ENCODE peak calls at places on chromosome 16, in eight cellular contexts. B, Z, K, R, I, U, A and H are unnamed samples.

GRCh38 chr16:278863-279366 is 1.5 kb upstream of the ARHGDIG start:
- DNase-seq in U (no peak), K (no peak), I (no peak), R (peak), B (no peak), A (no peak), Z (peak), H (no peak)

GRCh38 chr16:84751947-84752346 is 52.1 kb downstream of the USP10 start:
- DNase-seq in U (no peak), Z (no peak), I (no peak), B (no peak), R (no peak), A (no peak), K (no peak), H (no peak)

GRCh38 chr16:53111078-53111776 is 56.4 kb downstream of the CHD9 start:
- DNase-seq in K (no peak), I (no peak), A (no peak), Z (no peak), U (no peak), B (no peak), R (no peak), H (no peak)

GRCh38 chr16:79658301-79659001 is 57.9 kb upstream of the MAF start:
- DNase-seq in B (peak), A (no peak), I (no peak), R (no peak), U (no peak), K (no peak), Z (peak), H (no peak)

GRCh38 chr16:4481965-4482364 is 5.8 kb downstream of the HMOX2 start:
- DNase-seq in U (no peak), B (no peak), Z (no peak), R (no peak), A (no peak), K (no peak), I (no peak), H (no peak)

GRCh38 chr16:28309811-28310311 is 17.5 kb downstream of the SBK1 start:
- DNase-seq in B (no peak), Z (no peak), I (peak), R (no peak), A (peak), K (no peak), U (peak), H (peak)

GRCh38 chr16:57878586-57878985 is 76.3 kb upstream of the KIFC3 start:
- DNase-seq in R (no peak), I (no peak), B (no peak), K (no peak), U (no peak), Z (no peak), A (no peak), H (peak)

GRCh38 chr16:22296225-22297113 is 740 bp upstream of the POLR3E start:
- DNase-seq in U (no peak), K (no peak), A (no peak), I (no peak), R (no peak), Z (no peak), B (no peak), H (peak)

GRCh38 chr16:28264656-28265055 is 27.7 kb upstream of the SBK1 start:
- DNase-seq in R (no peak), Z (peak), A (no peak), U (no peak), I (no peak), K (no peak), B (no peak), H (no peak)

GRCh38 chr16:14193316-14193871 is 122.3 kb downstream of the MRTFB start:
- DNase-seq in R (no peak), I (peak), B (no peak), A (no peak), U (peak), K (no peak), Z (no peak), H (no peak)

GRCh38 chr16:1181715-1182671 is 29.1 kb downstream of the CACNA1H start:
- DNase-seq in B (peak), U (peak), I (no peak), K (peak), R (no peak), A (peak), Z (peak), H (no peak)

GRCh38 chr16:81571592-81572230 is 127.1 kb downstream of the CMIP start:
- DNase-seq in Z (no peak), U (no peak), R (no peak), A (no peak), K (no peak), I (no peak), B (no peak), H (no peak)

GRCh38 chr16:84502075-84502474 is 2.4 kb downstream of the MEAK7 start:
- DNase-seq in U (no peak), A (peak), R (no peak), K (peak), Z (peak), B (no peak), I (no peak), H (peak)

GRCh38 chr16:81625544-81626152 is 153.4 kb upstream of the PLCG2 start:
- DNase-seq in Z (peak), K (peak), A (no peak), R (no peak), B (no peak), U (no peak), I (no peak), H (no peak)

GRCh38 chr16:56372013-56372634 is 53.2 kb downstream of the AMFR start:
- DNase-seq in U (no peak), Z (no peak), I (no peak), A (no peak), K (no peak), R (no peak), B (no peak), H (no peak)

GRCh38 chr16:14562691-14563491 is 67.2 kb downstream of the PARN start:
- DNase-seq in Z (peak), R (no peak), U (no peak), I (no peak), B (no peak), A (no peak), K (no peak), H (no peak)

GRCh38 chr16:89221604-89222003 is 4.1 kb downstream of the ZNF778 start:
- DNase-seq in A (no peak), U (no peak), R (no peak), I (no peak), K (peak), Z (no peak), B (no peak), H (no peak)

GRCh38 chr16:83715217-83715920 is 92.4 kb upstream of the HSBP1 start:
- DNase-seq in A (no peak), R (no peak), B (no peak), Z (no peak), U (no peak), I (no peak), K (no peak), H (no peak)

GRCh38 chr16:3401719-3402397 is 843 bp downstream of the ZNF174 start:
- DNase-seq in B (no peak), K (no peak), I (no peak), A (no peak), R (peak), Z (peak), U (no peak), H (peak)

GRCh38 chr16:72246423-72246822 is 74.5 kb upstream of the PMFBP1 start:
- DNase-seq in U (no peak), A (no peak), K (no peak), B (no peak), R (no peak), Z (no peak), I (no peak), H (no peak)

GRCh38 chr16:83599789-83600462 is 207.9 kb upstream of the HSBP1 start:
- DNase-seq in R (no peak), B (no peak), K (no peak), Z (no peak), A (no peak), U (no peak), I (no peak), H (no peak)

GRCh38 chr16:88202207-88202745 is 180.5 kb upstream of the ZNF469 start:
- DNase-seq in A (no peak), U (no peak), Z (no peak), I (no peak), B (no peak), K (no peak), R (no peak), H (no peak)

GRCh38 chr16:1991588-1992474 is 2.1 kb downstream of the SYNGR3 start:
- DNase-seq in B (peak), A (peak), R (peak), I (peak), K (peak), Z (peak), U (peak), H (peak)

GRCh38 chr16:188674-189073 is 8.4 kb downstream of the HBQ1 start:
- DNase-seq in I (peak), K (no peak), Z (no peak), R (no peak), A (no peak), U (no peak), B (no peak), H (no peak)

DNA sequence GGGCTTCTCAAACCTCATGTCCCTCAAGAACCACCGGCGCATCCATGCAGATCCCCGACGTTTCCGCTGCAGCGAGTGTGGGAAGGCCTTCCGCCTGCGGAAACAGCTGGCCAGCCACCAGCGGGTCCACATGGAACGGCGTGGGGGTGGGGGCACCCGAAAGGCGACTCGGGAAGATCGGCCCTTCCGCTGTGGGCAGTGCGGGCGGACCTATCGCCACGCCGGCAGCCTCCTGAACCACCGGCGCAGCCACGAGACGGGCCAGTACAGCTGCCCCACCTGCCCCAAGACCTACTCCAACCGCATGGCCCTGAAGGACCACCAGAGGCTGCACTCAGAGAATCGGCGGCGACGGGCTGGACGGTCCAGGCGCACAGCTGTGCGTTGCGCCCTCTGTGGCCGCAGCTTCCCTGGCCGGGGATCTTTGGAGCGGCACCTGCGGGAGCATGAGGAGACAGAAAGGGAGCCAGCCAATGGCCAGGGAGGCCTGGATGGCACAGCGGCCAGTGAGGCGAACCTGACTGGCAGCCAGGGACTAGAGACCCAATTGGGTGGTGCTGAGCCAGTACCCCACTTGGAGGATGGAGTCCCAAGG is 5.9 kb downstream of the ZNF646 start:
- DNase-seq in U (no peak), Z (no peak), K (peak), A (no peak), R (no peak), I (no peak), B (no peak), H (peak)
- H3K27ac ChIP-seq in U (no peak), Z (peak), K (no peak), A (no peak), R (no peak), I (no peak), B (no peak), H (no peak)

DNA sequence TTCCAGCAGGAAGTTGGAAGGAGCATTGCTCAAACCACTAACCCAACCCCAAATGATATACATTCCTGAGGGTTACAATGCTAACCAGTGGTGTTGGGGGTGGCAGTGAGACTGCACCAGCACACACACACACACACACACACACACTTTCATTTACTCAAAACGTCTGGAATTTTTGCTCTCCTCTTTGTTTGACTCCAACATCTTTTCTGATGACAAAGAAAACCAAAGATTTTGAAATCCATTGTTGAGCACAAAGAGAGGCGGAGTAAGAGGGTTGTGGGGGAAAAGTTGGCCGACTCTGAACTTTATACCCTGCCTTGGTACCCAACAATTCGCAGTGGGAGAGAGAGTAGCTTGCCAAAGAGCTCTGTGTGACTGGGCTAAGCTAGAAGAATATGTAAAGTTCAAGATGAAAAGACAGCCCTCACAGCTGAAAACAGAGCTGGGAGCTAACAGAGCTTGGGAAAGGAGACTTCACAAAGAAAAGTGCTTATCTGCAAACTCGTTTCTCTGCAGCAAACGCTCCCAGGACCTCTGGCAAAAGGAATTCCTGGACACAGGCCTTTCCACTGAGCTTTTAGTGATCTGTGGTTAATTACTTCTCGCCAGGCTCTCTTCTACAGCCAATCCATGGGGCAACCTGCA is 426.1 kb upstream of the CDH11 start:
- DNase-seq in Z (peak), B (peak), I (no peak), U (no peak), A (no peak), R (peak), K (no peak), H (no peak)
- H3K27ac ChIP-seq in Z (no peak), B (peak), I (no peak), U (no peak), A (no peak), R (peak), K (no peak), H (no peak)

DNA sequence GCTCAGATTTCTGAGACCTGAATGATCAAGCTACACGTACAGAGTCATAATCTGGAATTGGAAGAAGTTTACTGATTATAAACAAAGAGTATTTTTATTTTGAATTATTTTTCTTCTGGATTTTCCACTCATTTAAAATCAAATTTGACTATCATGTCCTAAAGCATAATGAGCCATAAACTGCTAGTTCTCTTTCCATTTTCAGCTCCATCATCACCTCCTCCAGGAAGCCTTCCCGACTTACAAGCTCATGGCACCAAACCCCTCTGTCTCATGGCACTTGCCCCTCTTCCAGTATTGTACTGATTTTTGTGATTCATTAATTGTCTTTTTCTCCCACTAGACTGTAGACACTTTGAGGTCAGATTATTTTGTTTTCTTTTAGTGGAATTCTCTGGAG is 35.9 kb downstream of the IRX6 start:
- DNase-seq in Z (no peak), R (no peak), K (no peak), U (no peak), B (no peak), I (no peak), A (no peak), H (no peak)
- H3K27ac ChIP-seq in Z (no peak), R (no peak), K (no peak), U (no peak), B (no peak), I (no peak), A (no peak), H (no peak)

GRCh38 chr16:23301251-23302044 is 654 bp upstream of the SCNN1B start:
- DNase-seq in I (no peak), B (no peak), R (no peak), K (no peak), Z (no peak), U (no peak), A (no peak), H (no peak)
- H3K27ac ChIP-seq in I (no peak), B (no peak), R (no peak), K (no peak), Z (no peak), U (no peak), A (no peak), H (no peak)

GRCh38 chr16:23469814-23470213 is 16.8 kb upstream of the COG7 start:
- DNase-seq in A (no peak), K (no peak), R (no peak), B (no peak), I (no peak), U (no peak), Z (peak), H (peak)

GRCh38 chr16:23466162-23466885 is 13.3 kb upstream of the COG7 start:
- DNase-seq in I (no peak), Z (peak), K (peak), R (no peak), B (peak), A (no peak), U (no peak), H (peak)

GRCh38 chr16:23465179-23465578 is 12.2 kb upstream of the COG7 start:
- DNase-seq in I (no peak), A (no peak), U (no peak), B (no peak), K (no peak), Z (no peak), R (no peak), H (no peak)

DNA sequence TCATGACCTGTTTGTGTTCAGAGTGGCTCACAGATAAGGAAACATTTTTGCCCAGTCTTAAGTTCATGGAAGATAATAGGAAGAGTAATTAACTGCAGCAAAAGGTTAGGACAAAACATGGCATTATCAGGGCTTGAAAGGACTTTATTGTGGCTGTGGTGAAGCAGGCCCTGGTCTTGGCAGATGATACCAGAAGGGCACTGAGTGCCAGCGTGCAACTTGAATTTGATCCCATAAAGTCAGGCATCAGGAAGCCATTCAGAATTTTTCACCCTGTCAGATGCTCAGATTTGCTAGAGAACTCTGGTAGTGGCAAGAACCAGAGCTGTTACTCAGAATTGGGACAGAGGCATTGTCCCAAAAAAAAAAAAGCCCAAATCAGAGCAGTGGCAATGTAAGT is 11.2 kb upstream of the COG7 start:
- DNase-seq in A (no peak), K (peak), B (no peak), I (no peak), R (no peak), U (no peak), Z (no peak), H (peak)
- H3K27ac ChIP-seq in A (no peak), K (no peak), B (no peak), I (no peak), R (no peak), U (no peak), Z (no peak), H (no peak)